ENCODE peak calls at places on chromosomes 11 and 22, in six cellular contexts. S is body of pancreas, H is ovary, R is adrenal gland, I is heart left ventricle, E is A549. V is an unnamed sample.

GRCh38 chr11:32137263-32137662 is 46.4 kb downstream of the RCN1 start:
- DNase-seq in R (no peak), H (no peak), S (no peak), I (no peak), E (peak), V (peak)

GRCh38 chr22:30863161-30863833 is 105.3 kb downstream of the MORC2 start:
- DNase-seq in S (no peak), E (no peak), R (peak), I (no peak), H (no peak), V (no peak)

GRCh38 chr11:131944709-131945108 is 574.3 kb downstream of the NTM start:
- DNase-seq in R (no peak), I (no peak), H (no peak), S (no peak), E (no peak), V (no peak)

GRCh38 chr11:34667810-34668582 is 47.1 kb downstream of the EHF start:
- DNase-seq in R (no peak), S (peak), E (peak), H (no peak), I (no peak), V (no peak)

GRCh38 chr22:46046299-46046685 is 69.3 kb upstream of the WNT7B start:
- DNase-seq in I (no peak), E (no peak), H (no peak), S (no peak), R (peak), V (no peak)

GRCh38 chr11:44797051-44797450 is 70.3 kb downstream of the TSPAN18 start:
- DNase-seq in H (no peak), I (no peak), S (no peak), R (no peak), E (no peak), V (no peak)

GRCh38 chr11:113387605-113388211 is at the start of gene ANKK1:
- DNase-seq in S (peak), H (no peak), I (no peak), E (no peak), R (no peak), V (no peak)

GRCh38 chr11:126871792-126872191 is 128.8 kb downstream of the KIRREL3 start:
- DNase-seq in R (no peak), H (no peak), I (no peak), S (no peak), E (peak), V (no peak)

GRCh38 chr11:122733301-122733686 is 77.8 kb downstream of the UBASH3B start:
- DNase-seq in I (peak), S (peak), E (peak), R (peak), H (no peak), V (no peak)

GRCh38 chr11:84524422-84525051 is 1102.6 kb downstream of the DLG2 start:
- DNase-seq in I (no peak), E (peak), S (no peak), H (no peak), R (no peak), V (no peak)

GRCh38 chr11:77130763-77131513 is 2.9 kb downstream of the MYO7A start:
- DNase-seq in E (no peak), I (peak), H (peak), S (peak), R (peak), V (no peak)

GRCh38 chr11:115391598-115391997 is 112.6 kb downstream of the CADM1 start:
- DNase-seq in R (no peak), I (no peak), H (no peak), E (no peak), S (no peak), V (no peak)

GRCh38 chr11:61293869-61294716 is 1.0 kb downstream of the VWCE start:
- DNase-seq in H (peak), E (peak), S (peak), R (peak), I (peak), V (peak)

GRCh38 chr11:68932358-68932757 is 28.7 kb downstream of the IGHMBP2 start:
- DNase-seq in E (no peak), I (no peak), H (no peak), R (no peak), S (no peak), V (no peak)

GRCh38 chr22:19523240-19524169 is 705 bp downstream of the CLDN5 start:
- DNase-seq in S (no peak), E (no peak), R (no peak), H (no peak), I (no peak), V (no peak)

GRCh38 chr11:32172771-32173170 is 81.9 kb downstream of the RCN1 start:
- DNase-seq in H (no peak), S (peak), E (no peak), I (peak), R (no peak), V (no peak)

GRCh38 chr11:47595029-47595428 is 818 bp upstream of the C1QTNF4 start:
- DNase-seq in S (no peak), I (peak), E (no peak), R (no peak), H (no peak), V (no peak)

GRCh38 chr11:73244589-73245240 is 26.6 kb downstream of the P2RY2 start:
- DNase-seq in I (no peak), H (no peak), R (no peak), E (no peak), S (no peak), V (no peak)

GRCh38 chr11:76293189-76293631 is 86.9 kb upstream of the WNT11 start:
- DNase-seq in R (no peak), E (no peak), S (no peak), H (no peak), I (no peak), V (no peak)

GRCh38 chr11:13761712-13762111 is 93.2 kb downstream of the FAR1 start:
- DNase-seq in H (no peak), S (no peak), I (no peak), E (no peak), R (no peak), V (no peak)

GRCh38 chr11:116294630-116295029 is 478.2 kb downstream of the BUD13 start:
- DNase-seq in R (no peak), E (peak), S (no peak), I (no peak), H (no peak), V (no peak)

GRCh38 chr11:27642954-27643353 is 57.3 kb downstream of the BDNF start:
- DNase-seq in I (no peak), S (no peak), R (no peak), H (no peak), E (peak), V (no peak)

GRCh38 chr22:25159028-25159427 is 40.6 kb upstream of the CRYBB3 start:
- DNase-seq in H (no peak), E (no peak), R (no peak), S (no peak), I (no peak), V (peak)

GRCh38 chr22:44025171-44026065 is 1.3 kb downstream of the PARVB start:
- DNase-seq in S (peak), H (no peak), R (peak), I (peak), E (no peak), V (no peak)

GRCh38 chr11:28835790-28836189 is 727.6 kb downstream of the METTL15 start:
- DNase-seq in S (no peak), I (no peak), E (peak), H (no peak), R (no peak), V (no peak)

GRCh38 chr11:120514541-120515121 is 3.1 kb downstream of the GRIK4 start:
- DNase-seq in S (no peak), I (no peak), H (peak), E (no peak), R (no peak), V (no peak)

GRCh38 chr11:46524201-46524600 is 69.6 kb downstream of the AMBRA1 start:
- DNase-seq in I (no peak), S (no peak), E (no peak), R (no peak), H (no peak), V (no peak)

GRCh38 chr11:1338201-1339065 is 29.0 kb upstream of the TOLLIP start:
- DNase-seq in S (peak), E (no peak), I (peak), H (peak), R (peak), V (no peak)

GRCh38 chr22:36352775-36353507 is 34.8 kb downstream of the MYH9 start:
- DNase-seq in S (peak), I (peak), H (peak), R (peak), E (peak), V (no peak)

GRCh38 chr22:33400061-33400840 is 342.1 kb upstream of the SYN3 start:
- DNase-seq in H (no peak), R (no peak), I (no peak), E (no peak), S (no peak), V (no peak)

GRCh38 chr11:72430743-72431570 is 3.4 kb downstream of the CLPB start:
- DNase-seq in I (peak), E (peak), H (no peak), S (peak), R (peak), V (peak)

GRCh38 chr11:114088836-114089235 is 29.3 kb downstream of the ZBTB16 start:
- DNase-seq in H (no peak), E (no peak), S (no peak), R (no peak), I (no peak), V (no peak)

GRCh38 chr11:2703487-2704141 is 3.8 kb upstream of the KCNQ1OT1 start:
- DNase-seq in I (peak), H (no peak), R (no peak), S (no peak), E (no peak), V (no peak)

GRCh38 chr22:47142427-47143046 is 380.1 kb downstream of the TBC1D22A start:
- DNase-seq in S (no peak), E (no peak), R (no peak), H (no peak), I (no peak), V (no peak)

GRCh38 chr22:47090591-47091240 is 328.3 kb downstream of the TBC1D22A start:
- DNase-seq in H (no peak), I (no peak), S (no peak), E (no peak), R (peak), V (no peak)

GRCh38 chr11:106077609-106078517 is at the start of gene AASDHPPT:
- DNase-seq in S (peak), E (peak), I (peak), R (peak), H (peak), V (no peak)

GRCh38 chr11:68325183-68325893 is 12.9 kb downstream of the LRP5 start:
- DNase-seq in R (no peak), I (peak), S (no peak), E (no peak), H (no peak), V (no peak)

GRCh38 chr11:87368876-87369480 is 331.2 kb downstream of the TMEM135 start:
- DNase-seq in S (no peak), I (no peak), H (no peak), E (no peak), R (no peak), V (no peak)

GRCh38 chr11:1062075-1062820 is 12.4 kb upstream of the MUC2 start:
- DNase-seq in E (no peak), S (no peak), R (no peak), H (no peak), I (no peak), V (no peak)

GRCh38 chr11:116503216-116504160 is 269.3 kb downstream of the BUD13 start:
- DNase-seq in S (no peak), R (no peak), H (no peak), I (no peak), E (no peak), V (no peak)

DNA sequence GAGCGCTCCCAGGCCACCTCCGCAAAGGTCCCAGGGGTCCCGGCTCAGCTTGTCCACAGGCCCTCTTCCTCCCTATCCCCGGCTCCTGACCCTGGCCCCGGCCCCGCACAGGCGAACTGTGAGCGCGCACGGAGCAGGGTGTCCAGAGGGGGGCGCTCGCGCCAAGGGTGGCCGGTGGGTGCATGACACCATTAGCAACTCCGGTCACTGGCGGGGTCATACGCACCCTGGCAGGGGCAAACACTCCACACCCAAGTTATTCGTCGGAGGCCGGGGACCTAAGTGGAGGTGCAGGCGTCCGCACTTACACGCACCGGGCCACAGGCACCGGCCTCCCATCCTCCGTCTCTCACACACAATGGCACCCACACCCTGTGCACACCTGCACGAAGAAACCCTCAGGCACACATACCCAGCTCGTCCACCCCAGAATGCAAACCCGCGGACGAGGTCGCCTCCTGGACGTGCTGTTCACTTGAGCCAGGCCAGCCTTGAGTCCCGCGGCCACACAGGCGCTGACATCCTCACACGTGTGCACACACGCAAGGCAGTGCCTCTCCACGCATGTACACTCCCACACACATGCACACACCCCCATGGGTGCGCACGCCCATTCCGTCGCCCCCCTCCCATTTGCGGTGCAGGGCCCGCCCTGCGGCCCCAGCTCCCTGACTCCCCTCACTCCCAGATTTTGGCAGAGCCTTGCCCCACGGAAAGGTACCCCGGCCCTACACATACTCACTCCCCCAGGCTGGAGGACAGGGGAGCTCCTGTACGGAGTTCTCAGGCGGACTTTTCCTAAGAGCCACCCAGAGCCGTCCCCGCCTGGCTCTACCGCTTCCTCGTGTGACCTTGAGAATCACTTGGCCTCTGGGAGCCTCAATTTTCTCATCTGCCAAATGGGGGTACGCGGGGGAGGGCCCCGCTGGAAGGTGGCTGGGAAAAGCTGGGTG is at the start of gene RASGRP2:
- DNase-seq in E (peak), H (peak), R (peak), S (peak), I (peak), V (peak)
- TF ChIP-seq POLR2A in E (no peak), H (no peak), R (no peak), S (no peak), I (no peak), V (no peak)

DNA sequence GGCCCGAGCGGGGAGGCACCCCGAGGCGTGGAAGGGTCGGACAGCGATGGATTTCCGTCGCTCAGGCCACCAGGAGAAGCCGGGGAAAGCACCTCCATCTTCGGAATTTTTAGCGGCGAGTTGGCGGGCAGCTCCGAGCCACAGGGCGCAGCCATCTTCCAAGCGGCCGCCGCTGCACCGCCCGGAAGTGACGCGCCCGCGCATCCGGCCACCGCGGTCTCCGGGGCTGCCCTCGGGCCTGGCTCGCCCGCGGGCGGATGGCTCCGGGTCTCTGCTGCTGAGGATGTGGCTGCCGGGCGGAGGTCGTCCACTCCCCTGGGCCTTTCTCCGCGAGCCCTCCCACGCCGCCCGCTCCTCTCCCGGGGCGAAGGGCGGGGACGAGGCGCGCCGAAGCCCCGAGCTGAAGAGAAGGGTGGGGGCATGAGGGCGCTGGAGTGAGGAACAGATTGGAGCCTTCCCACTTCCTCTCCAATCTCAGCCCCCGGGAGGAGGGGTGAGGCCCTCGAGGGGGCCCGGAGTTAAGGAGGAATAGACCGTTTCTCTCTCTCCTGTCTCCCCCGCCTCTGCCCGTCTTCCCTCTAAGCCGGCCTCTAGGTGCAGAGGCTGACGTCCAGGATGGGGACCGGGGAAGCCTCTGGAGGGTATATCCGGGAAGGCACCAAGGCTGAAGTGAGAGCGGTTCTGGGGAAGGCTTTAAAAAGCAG is at the start of gene MSANTD2:
- DNase-seq in E (peak), S (peak), R (peak), I (peak), H (peak), V (peak)
- TF ChIP-seq POLR2A in E (peak), S (peak), R (peak), I (no peak), H (peak), V (peak)

DNA sequence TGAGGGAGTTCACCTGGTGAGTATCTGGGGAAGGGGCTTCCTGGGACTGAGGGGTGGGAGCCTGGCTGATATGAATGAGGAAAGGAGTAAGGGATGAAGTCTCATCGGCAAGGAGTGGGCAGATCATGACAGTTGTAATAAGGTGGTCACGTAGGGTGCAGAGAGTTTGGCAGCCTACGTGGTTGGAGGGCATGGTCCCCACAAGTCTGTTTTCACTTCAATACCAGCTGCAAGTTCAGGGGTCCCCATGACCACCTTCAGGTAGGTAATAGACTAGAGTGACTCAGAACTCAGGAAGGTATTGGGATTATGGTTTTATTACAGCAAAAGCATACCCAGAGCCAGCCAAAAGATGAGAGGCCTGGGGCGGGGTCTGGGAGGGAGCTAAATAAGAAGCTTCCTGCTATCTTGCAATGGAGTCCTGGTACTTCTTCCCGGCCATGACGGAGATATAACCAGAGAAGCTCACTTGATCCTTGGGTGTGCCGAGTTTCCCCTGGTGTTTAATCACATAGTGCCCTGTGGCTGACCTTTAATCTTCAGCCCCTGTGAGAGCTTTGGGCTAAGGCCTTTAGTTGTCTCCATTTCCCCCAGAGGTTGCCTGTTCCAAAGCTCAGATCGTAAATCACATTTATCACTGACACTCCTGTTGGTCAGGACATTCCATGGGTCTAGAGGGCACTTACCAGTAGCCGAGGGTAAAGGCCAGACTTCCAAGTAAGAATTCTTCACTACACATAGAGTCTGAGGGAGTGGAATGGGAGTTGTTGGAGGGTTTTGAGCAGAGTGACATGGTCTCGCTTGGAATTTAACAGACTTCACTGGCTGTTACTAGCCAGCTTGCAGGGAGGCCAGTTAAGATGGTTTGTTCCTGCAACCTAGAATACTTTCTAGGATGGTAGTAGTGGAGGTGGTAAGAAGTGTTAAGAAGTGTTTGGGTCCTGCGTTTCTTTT is 9.1 kb downstream of the SLC3A2 start:
- DNase-seq in S (no peak), R (peak), H (no peak), E (peak), I (no peak), V (no peak)
- TF ChIP-seq POLR2A in S (no peak), R (no peak), H (no peak), E (peak), I (no peak), V (no peak)

GRCh38 chr11:10752061-10752460 is 1.0 kb downstream of the CTR9 start:
- DNase-seq in H (no peak), E (no peak), S (no peak), I (no peak), R (peak), V (no peak)

GRCh38 chr11:10752486-10752885 is 1.4 kb downstream of the CTR9 start:
- DNase-seq in H (no peak), E (no peak), I (no peak), R (no peak), S (no peak), V (no peak)

GRCh38 chr11:10751581-10751940 is 515 bp downstream of the CTR9 start:
- DNase-seq in H (no peak), E (no peak), I (no peak), S (no peak), R (no peak), V (no peak)

GRCh38 chr11:10749476-10749875 is 1.6 kb upstream of the CTR9 start:
- DNase-seq in H (no peak), R (no peak), I (no peak), S (no peak), E (no peak), V (no peak)

GRCh38 chr11:10750838-10751580 is at the start of gene CTR9:
- DNase-seq in R (peak), E (peak), S (peak), H (peak), I (peak), V (peak)
- TF ChIP-seq POLR2A in R (peak), E (peak), S (peak), H (peak), I (no peak), V (peak)